ENCODE peak calls at places on chromosomes 13 and 19, in five cellular contexts. One of them, this sample, is unnamed.

GRCh38 chr13:29761815-29762214 is 88.6 kb downstream of the UBL3 start:
- DNase-seq in fibroblast of lung: no peak
- DNase-seq in right atrium auricular region: no peak
- DNase-seq in tibial artery: no peak
- DNase-seq in heart left ventricle: no peak
- DNase-seq in this sample: no peak

GRCh38 chr19:36573948-36574726 is 1.0 kb upstream of the ZNF529 start:
- DNase-seq in tibial artery: no peak
- DNase-seq in right atrium auricular region: no peak
- DNase-seq in fibroblast of lung: peak
- DNase-seq in heart left ventricle: no peak
- DNase-seq in this sample: peak

GRCh38 chr13:30924321-30924720 is 8.1 kb upstream of the TEX26 start:
- DNase-seq in tibial artery: no peak
- DNase-seq in heart left ventricle: no peak
- DNase-seq in right atrium auricular region: no peak
- DNase-seq in fibroblast of lung: no peak
- DNase-seq in this sample: no peak

GRCh38 chr19:52140077-52140710 is 456 bp upstream of the ZNF616 start:
- DNase-seq in right atrium auricular region: no peak
- DNase-seq in fibroblast of lung: peak
- DNase-seq in heart left ventricle: no peak
- DNase-seq in tibial artery: no peak
- DNase-seq in this sample: no peak

GRCh38 chr19:37936166-37936565 is 29.2 kb downstream of the SIPA1L3 start:
- DNase-seq in right atrium auricular region: no peak
- DNase-seq in tibial artery: no peak
- DNase-seq in heart left ventricle: no peak
- DNase-seq in fibroblast of lung: no peak
- DNase-seq in this sample: no peak

GRCh38 chr13:88648598-88649373 is 977.6 kb downstream of the SLITRK5 start:
- DNase-seq in tibial artery: no peak
- DNase-seq in right atrium auricular region: no peak
- DNase-seq in fibroblast of lung: no peak
- DNase-seq in heart left ventricle: no peak
- DNase-seq in this sample: no peak

GRCh38 chr13:105336706-105337582 is 1198.5 kb downstream of the EFNB2 start:
- DNase-seq in fibroblast of lung: peak
- DNase-seq in heart left ventricle: no peak
- DNase-seq in tibial artery: no peak
- DNase-seq in right atrium auricular region: no peak
- DNase-seq in this sample: no peak

GRCh38 chr19:1057185-1057857 is 9.6 kb upstream of the ARHGAP45 start:
- DNase-seq in heart left ventricle: no peak
- DNase-seq in tibial artery: no peak
- DNase-seq in fibroblast of lung: peak
- DNase-seq in right atrium auricular region: no peak
- DNase-seq in this sample: peak

GRCh38 chr19:3656073-3656746 is 29.6 kb upstream of the CACTIN start:
- DNase-seq in heart left ventricle: no peak
- DNase-seq in right atrium auricular region: no peak
- DNase-seq in tibial artery: no peak
- DNase-seq in fibroblast of lung: peak
- DNase-seq in this sample: no peak

GRCh38 chr13:30792257-30793000 is 57.1 kb downstream of the ALOX5AP start:
- DNase-seq in tibial artery: peak
- DNase-seq in heart left ventricle: peak
- DNase-seq in right atrium auricular region: peak
- DNase-seq in fibroblast of lung: peak
- DNase-seq in this sample: peak

GRCh38 chr13:40637644-40638043 is 28.8 kb downstream of the FOXO1 start:
- DNase-seq in tibial artery: no peak
- DNase-seq in right atrium auricular region: no peak
- DNase-seq in fibroblast of lung: no peak
- DNase-seq in heart left ventricle: no peak
- DNase-seq in this sample: no peak

GRCh38 chr19:33064778-33065550 is at the start of gene RHPN2:
- DNase-seq in tibial artery: no peak
- DNase-seq in right atrium auricular region: no peak
- DNase-seq in fibroblast of lung: peak
- DNase-seq in heart left ventricle: peak
- DNase-seq in this sample: peak

DNA sequence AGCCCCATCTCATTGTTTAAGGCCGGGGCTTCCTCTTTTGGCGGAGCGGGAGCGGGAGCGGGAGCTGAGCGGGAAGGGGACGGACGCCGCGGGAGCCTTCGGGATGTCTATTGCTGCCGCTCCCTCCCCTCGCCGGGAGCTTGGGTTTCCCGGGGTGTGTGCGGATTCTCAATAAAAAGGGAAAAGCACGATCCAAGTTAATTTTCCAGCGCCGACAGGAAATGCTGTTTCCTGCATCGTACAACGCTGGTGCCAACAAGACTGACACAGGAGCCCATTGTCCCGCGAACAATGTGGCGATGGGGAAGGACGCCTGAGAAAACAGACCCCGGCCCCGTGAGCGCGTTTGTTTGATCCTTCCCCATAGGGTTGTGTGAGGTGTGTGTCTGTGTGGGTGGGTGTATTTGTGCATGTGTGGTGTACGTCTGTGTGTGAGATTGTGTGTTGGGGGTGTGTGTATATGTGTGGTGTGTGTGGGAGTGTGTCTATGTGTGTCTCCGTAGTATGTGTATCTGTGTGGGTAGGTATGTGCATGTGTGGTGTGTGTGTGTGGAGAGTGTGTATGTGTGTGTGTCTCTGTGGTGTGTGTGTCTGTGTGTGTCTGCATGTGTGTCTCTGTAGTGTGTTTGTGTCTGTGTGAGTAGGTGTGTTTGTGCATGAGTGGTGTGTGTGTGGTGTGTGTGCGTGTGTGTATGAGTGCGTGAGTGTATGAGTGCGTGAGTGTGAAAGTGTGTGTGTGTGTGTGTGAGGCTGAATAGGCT is 36.4 kb upstream of the FLT1 start:
- DNase-seq in right atrium auricular region: peak
- DNase-seq in heart left ventricle: peak
- DNase-seq in tibial artery: no peak
- DNase-seq in fibroblast of lung: peak
- DNase-seq in this sample: no peak
- H3K27ac ChIP-seq in right atrium auricular region: peak
- H3K27ac ChIP-seq in heart left ventricle: peak
- H3K27ac ChIP-seq in tibial artery: no peak
- H3K27ac ChIP-seq in fibroblast of lung: no peak
- H3K27ac ChIP-seq in this sample: no peak

DNA sequence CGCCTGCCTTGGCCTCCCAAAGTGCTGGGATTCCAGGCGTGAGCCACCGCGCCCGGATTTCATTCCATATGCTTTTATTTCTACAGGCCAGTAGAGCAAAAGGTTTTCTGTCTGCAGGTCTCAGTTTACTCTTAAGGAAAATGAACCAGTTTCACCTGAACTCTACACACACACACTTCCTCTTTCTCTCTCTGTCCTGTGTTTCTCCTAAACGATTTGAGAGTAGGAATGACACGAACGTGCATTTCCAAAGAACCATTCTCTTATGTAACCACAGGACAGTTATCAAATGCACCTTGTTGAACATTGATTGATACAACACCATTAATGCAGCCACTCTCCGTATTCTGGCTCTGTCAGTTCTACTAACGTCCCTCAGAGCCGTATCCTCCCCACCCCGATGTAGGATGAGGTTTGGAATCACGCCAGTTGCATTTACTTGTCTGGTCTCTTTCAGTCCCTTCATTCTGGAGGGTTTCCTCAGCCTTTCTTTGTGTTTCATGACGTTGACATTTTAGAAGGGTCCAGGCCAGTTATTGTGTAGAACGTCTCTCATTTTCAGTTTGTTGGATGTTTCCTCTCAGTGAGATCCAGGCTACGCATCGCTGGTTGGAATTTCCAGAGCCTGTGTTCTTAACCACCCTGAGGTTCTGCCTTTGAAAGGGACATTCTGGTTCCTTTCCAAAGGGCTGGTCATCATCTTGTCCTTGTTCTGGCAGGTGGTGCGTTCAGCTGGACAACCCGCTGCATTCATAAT is 36.0 kb downstream of the BICRA start:
- DNase-seq in heart left ventricle: no peak
- DNase-seq in tibial artery: no peak
- DNase-seq in right atrium auricular region: no peak
- DNase-seq in fibroblast of lung: peak
- DNase-seq in this sample: no peak
- H3K27ac ChIP-seq in heart left ventricle: no peak
- H3K27ac ChIP-seq in tibial artery: no peak
- H3K27ac ChIP-seq in right atrium auricular region: peak
- H3K27ac ChIP-seq in fibroblast of lung: no peak
- H3K27ac ChIP-seq in this sample: peak

GRCh38 chr13:101398191-101398590 is 18.1 kb downstream of the NALCN start:
- DNase-seq in right atrium auricular region: no peak
- DNase-seq in heart left ventricle: no peak
- DNase-seq in fibroblast of lung: peak
- DNase-seq in tibial artery: no peak
- DNase-seq in this sample: no peak
- H3K27ac ChIP-seq in right atrium auricular region: no peak
- H3K27ac ChIP-seq in heart left ventricle: no peak
- H3K27ac ChIP-seq in fibroblast of lung: peak
- H3K27ac ChIP-seq in tibial artery: no peak
- H3K27ac ChIP-seq in this sample: peak

DNA sequence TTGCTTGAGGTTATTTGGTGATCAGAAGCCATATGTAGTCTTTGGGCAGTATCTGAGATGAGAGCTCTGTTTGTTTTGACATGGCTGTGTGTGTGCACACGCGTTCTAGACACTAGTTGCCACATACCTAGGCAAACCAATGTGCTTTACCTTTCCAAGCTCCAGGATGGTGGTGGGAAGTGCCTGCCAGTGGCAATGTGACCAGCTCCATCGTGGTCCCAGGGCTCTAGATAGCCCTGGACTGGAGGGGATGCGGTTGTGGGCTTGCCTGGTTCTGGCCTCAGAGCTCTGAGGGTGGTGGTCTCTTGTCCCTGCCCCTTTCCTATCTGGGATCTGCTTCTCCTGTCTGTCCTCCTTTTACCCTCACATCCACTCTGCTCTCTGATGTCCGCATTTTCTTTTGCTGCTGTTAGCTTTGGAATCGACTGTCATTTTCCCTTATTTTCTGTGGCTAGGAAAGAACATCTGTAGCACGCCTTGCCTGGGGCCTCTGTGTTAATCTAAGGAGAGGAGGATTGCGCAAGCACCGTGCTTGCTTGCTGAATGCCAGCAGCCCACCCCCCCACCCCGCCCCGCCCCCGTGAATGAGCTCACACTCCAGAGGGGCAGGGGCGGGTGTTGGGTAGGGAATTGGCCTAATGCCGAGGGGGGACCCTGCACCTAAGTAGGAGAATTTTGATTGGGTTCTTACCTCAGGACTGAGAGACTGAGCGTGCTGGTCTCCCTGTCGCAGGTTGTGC is 89.5 kb downstream of the ARHGEF7 start:
- DNase-seq in fibroblast of lung: peak
- DNase-seq in tibial artery: peak
- DNase-seq in heart left ventricle: peak
- DNase-seq in right atrium auricular region: peak
- DNase-seq in this sample: no peak
- H3K27ac ChIP-seq in fibroblast of lung: peak
- H3K27ac ChIP-seq in tibial artery: peak
- H3K27ac ChIP-seq in heart left ventricle: peak
- H3K27ac ChIP-seq in right atrium auricular region: peak
- H3K27ac ChIP-seq in this sample: no peak

DNA sequence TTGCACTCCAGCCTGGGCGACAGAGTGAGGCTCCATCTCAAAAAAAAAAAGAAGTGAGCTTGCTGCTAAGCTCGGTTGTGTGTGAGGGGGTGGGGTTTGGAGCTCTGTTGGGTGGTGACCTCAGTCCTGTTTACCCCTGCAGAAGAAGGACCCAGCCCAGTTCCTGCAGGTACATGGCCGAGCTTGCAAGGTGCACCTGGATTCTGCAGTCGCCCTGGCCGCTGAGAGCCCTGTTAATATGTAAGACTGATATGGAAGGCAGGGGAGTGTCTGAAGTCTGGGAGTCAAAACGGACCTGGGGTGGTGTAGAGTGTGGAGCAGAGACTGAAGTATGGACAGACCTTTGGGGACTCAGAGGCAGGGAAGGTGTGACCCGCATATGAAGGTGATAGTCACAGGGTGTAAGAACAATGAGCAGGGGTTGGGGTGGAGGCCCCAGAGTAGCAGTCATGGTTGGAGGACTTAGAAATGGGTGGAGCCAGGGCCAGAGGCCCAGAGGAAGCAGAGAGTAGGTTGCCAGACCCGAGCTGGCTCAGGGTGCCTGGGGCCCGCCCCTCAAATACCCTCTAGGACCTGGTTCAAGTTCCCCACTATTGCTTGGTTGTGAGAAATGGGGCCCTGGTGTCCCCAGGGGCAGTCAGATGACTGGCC is 13.2 kb downstream of the CLASRP start:
- DNase-seq in fibroblast of lung: no peak
- DNase-seq in tibial artery: no peak
- DNase-seq in heart left ventricle: no peak
- DNase-seq in right atrium auricular region: no peak
- DNase-seq in this sample: no peak
- H3K27ac ChIP-seq in fibroblast of lung: no peak
- H3K27ac ChIP-seq in tibial artery: no peak
- H3K27ac ChIP-seq in heart left ventricle: no peak
- H3K27ac ChIP-seq in right atrium auricular region: no peak
- H3K27ac ChIP-seq in this sample: no peak

GRCh38 chr19:13109361-13110098 is 6.9 kb upstream of the LYL1 start:
- DNase-seq in heart left ventricle: no peak
- DNase-seq in fibroblast of lung: no peak
- DNase-seq in tibial artery: no peak
- DNase-seq in right atrium auricular region: no peak
- DNase-seq in this sample: no peak
- H3K27ac ChIP-seq in heart left ventricle: no peak
- H3K27ac ChIP-seq in fibroblast of lung: no peak
- H3K27ac ChIP-seq in tibial artery: no peak
- H3K27ac ChIP-seq in right atrium auricular region: no peak
- H3K27ac ChIP-seq in this sample: no peak